ENCODE peak calls at places on chromosome 2, in seven cellular contexts. One of them, this sample, is unnamed.

GRCh38 chr2:10575566-10576300 is 114.0 kb downstream of the NOL10 start:
- DNase-seq in fibroblast of gingiva: peak; percentile 7
- DNase-seq in uterus: no peak
- DNase-seq in HuH-7.5: no peak
- DNase-seq in GM13976: no peak
- DNase-seq in heart left ventricle: no peak
- DNase-seq in right cardiac atrium: no peak
- DNase-seq in this sample: no peak

GRCh38 chr2:21413082-21413481 is 289.3 kb downstream of the TDRD15 start:
- DNase-seq in right cardiac atrium: no peak
- DNase-seq in fibroblast of gingiva: no peak
- DNase-seq in uterus: no peak
- DNase-seq in heart left ventricle: no peak
- DNase-seq in GM13976: no peak
- DNase-seq in HuH-7.5: no peak
- DNase-seq in this sample: no peak

GRCh38 chr2:13921245-13921644 is 711.3 kb upstream of the LRATD1 start:
- DNase-seq in right cardiac atrium: no peak
- DNase-seq in heart left ventricle: no peak
- DNase-seq in GM13976: no peak
- DNase-seq in HuH-7.5: no peak
- DNase-seq in uterus: no peak
- DNase-seq in fibroblast of gingiva: no peak
- DNase-seq in this sample: no peak

GRCh38 chr2:15626126-15626525 is 34.5 kb downstream of the DDX1 start:
- DNase-seq in GM13976: no peak
- DNase-seq in uterus: no peak
- DNase-seq in HuH-7.5: no peak
- DNase-seq in fibroblast of gingiva: no peak
- DNase-seq in right cardiac atrium: no peak
- DNase-seq in heart left ventricle: no peak
- DNase-seq in this sample: no peak

GRCh38 chr2:26629346-26629630 is 11.9 kb downstream of the CIB4 start:
- DNase-seq in HuH-7.5: no peak
- DNase-seq in right cardiac atrium: no peak
- DNase-seq in fibroblast of gingiva: no peak
- DNase-seq in uterus: no peak
- DNase-seq in GM13976: no peak
- DNase-seq in heart left ventricle: no peak
- DNase-seq in this sample: no peak

GRCh38 chr2:44364604-44365003 is 2.9 kb downstream of the CAMKMT start:
- DNase-seq in right cardiac atrium: no peak
- DNase-seq in GM13976: no peak
- DNase-seq in HuH-7.5: no peak
- DNase-seq in fibroblast of gingiva: no peak
- DNase-seq in uterus: no peak
- DNase-seq in heart left ventricle: no peak
- DNase-seq in this sample: no peak

GRCh38 chr2:112765251-112765650 is 842 bp upstream of the CKAP2L start:
- DNase-seq in uterus: no peak
- DNase-seq in fibroblast of gingiva: no peak
- DNase-seq in HuH-7.5: no peak
- DNase-seq in heart left ventricle: no peak
- DNase-seq in right cardiac atrium: no peak
- DNase-seq in GM13976: no peak
- DNase-seq in this sample: no peak

GRCh38 chr2:69688212-69688611 is 44.7 kb upstream of the AAK1 start:
- DNase-seq in HuH-7.5: no peak
- DNase-seq in fibroblast of gingiva: no peak
- DNase-seq in uterus: no peak
- DNase-seq in GM13976: no peak
- DNase-seq in right cardiac atrium: no peak
- DNase-seq in heart left ventricle: no peak
- DNase-seq in this sample: no peak

GRCh38 chr2:135985826-135986393 is 484 bp upstream of the DARS1 start:
- DNase-seq in HuH-7.5: no peak
- DNase-seq in uterus: no peak
- DNase-seq in fibroblast of gingiva: no peak
- DNase-seq in GM13976: peak; percentile 72
- DNase-seq in heart left ventricle: no peak
- DNase-seq in right cardiac atrium: no peak
- DNase-seq in this sample: no peak

GRCh38 chr2:133821107-133821760 is 253.0 kb upstream of the NCKAP5 start:
- DNase-seq in uterus: no peak
- DNase-seq in GM13976: no peak
- DNase-seq in heart left ventricle: no peak
- DNase-seq in HuH-7.5: no peak
- DNase-seq in fibroblast of gingiva: peak; percentile 19
- DNase-seq in right cardiac atrium: no peak
- DNase-seq in this sample: no peak

GRCh38 chr2:178152033-178152432 is 39.8 kb downstream of the RBM45 start:
- DNase-seq in GM13976: no peak
- DNase-seq in fibroblast of gingiva: peak; percentile 68
- DNase-seq in right cardiac atrium: no peak
- DNase-seq in uterus: no peak
- DNase-seq in heart left ventricle: no peak
- DNase-seq in HuH-7.5: peak; percentile 23
- DNase-seq in this sample: no peak

GRCh38 chr2:36329746-36330145 is 25.8 kb upstream of the CRIM1 start:
- DNase-seq in HuH-7.5: no peak
- DNase-seq in right cardiac atrium: no peak
- DNase-seq in heart left ventricle: no peak
- DNase-seq in GM13976: no peak
- DNase-seq in fibroblast of gingiva: peak; percentile 79
- DNase-seq in uterus: no peak
- DNase-seq in this sample: no peak

GRCh38 chr2:10813085-10813748 is 632 bp upstream of the PDIA6 start:
- DNase-seq in GM13976: no peak
- DNase-seq in right cardiac atrium: peak; percentile 47
- DNase-seq in fibroblast of gingiva: no peak
- DNase-seq in HuH-7.5: no peak
- DNase-seq in heart left ventricle: no peak
- DNase-seq in uterus: no peak
- DNase-seq in this sample: no peak

GRCh38 chr2:9174771-9175441 is 31.7 kb upstream of the ASAP2 start:
- DNase-seq in HuH-7.5: no peak
- DNase-seq in uterus: no peak
- DNase-seq in GM13976: no peak
- DNase-seq in right cardiac atrium: peak; percentile 41
- DNase-seq in fibroblast of gingiva: peak; percentile 70
- DNase-seq in heart left ventricle: no peak
- DNase-seq in this sample: no peak

GRCh38 chr2:132632000-132632649 is 37.9 kb downstream of the LYPD1 start:
- DNase-seq in uterus: no peak
- DNase-seq in GM13976: no peak
- DNase-seq in fibroblast of gingiva: peak; percentile 5
- DNase-seq in right cardiac atrium: no peak
- DNase-seq in HuH-7.5: peak; percentile 30
- DNase-seq in heart left ventricle: no peak
- DNase-seq in this sample: no peak

GRCh38 chr2:37454851-37455762 is 110.7 kb downstream of the QPCT start:
- DNase-seq in fibroblast of gingiva: peak; percentile 54
- DNase-seq in GM13976: no peak
- DNase-seq in right cardiac atrium: no peak
- DNase-seq in heart left ventricle: peak; percentile 25
- DNase-seq in uterus: peak; percentile 50
- DNase-seq in HuH-7.5: no peak
- DNase-seq in this sample: no peak

GRCh38 chr2:182946949-182947348 is 80.5 kb upstream of the FRZB start:
- DNase-seq in HuH-7.5: no peak
- DNase-seq in uterus: no peak
- DNase-seq in heart left ventricle: no peak
- DNase-seq in fibroblast of gingiva: no peak
- DNase-seq in GM13976: no peak
- DNase-seq in right cardiac atrium: no peak
- DNase-seq in this sample: no peak

GRCh38 chr2:155766342-155767115 is 566.0 kb downstream of the NR4A2 start:
- DNase-seq in uterus: no peak
- DNase-seq in HuH-7.5: no peak
- DNase-seq in right cardiac atrium: no peak
- DNase-seq in heart left ventricle: no peak
- DNase-seq in GM13976: no peak
- DNase-seq in fibroblast of gingiva: no peak
- DNase-seq in this sample: no peak

GRCh38 chr2:180125245-180125962 is 118.3 kb upstream of the CWC22 start:
- DNase-seq in uterus: peak; percentile 30
- DNase-seq in right cardiac atrium: peak; percentile 82
- DNase-seq in HuH-7.5: peak; percentile 27
- DNase-seq in fibroblast of gingiva: peak; percentile 92
- DNase-seq in GM13976: peak; percentile 26
- DNase-seq in heart left ventricle: peak; percentile 64
- DNase-seq in this sample: peak; percentile 57

GRCh38 chr2:234763051-234763909 is 188.5 kb upstream of the SH3BP4 start:
- DNase-seq in heart left ventricle: no peak
- DNase-seq in HuH-7.5: peak; percentile 17
- DNase-seq in right cardiac atrium: no peak
- DNase-seq in fibroblast of gingiva: no peak
- DNase-seq in GM13976: no peak
- DNase-seq in uterus: no peak
- DNase-seq in this sample: peak; percentile 53

GRCh38 chr2:230650585-230651137 is 62.0 kb upstream of the CAB39 start:
- DNase-seq in HuH-7.5: peak; percentile 43
- DNase-seq in heart left ventricle: no peak
- DNase-seq in right cardiac atrium: no peak
- DNase-seq in fibroblast of gingiva: no peak
- DNase-seq in uterus: no peak
- DNase-seq in GM13976: no peak
- DNase-seq in this sample: no peak

GRCh38 chr2:33645861-33646260 is 46.8 kb upstream of the FAM98A start:
- DNase-seq in GM13976: no peak
- DNase-seq in uterus: no peak
- DNase-seq in heart left ventricle: no peak
- DNase-seq in fibroblast of gingiva: peak; percentile 62
- DNase-seq in right cardiac atrium: no peak
- DNase-seq in HuH-7.5: no peak
- DNase-seq in this sample: no peak

GRCh38 chr2:111667542-111668273 is 216.3 kb downstream of the ANAPC1 start:
- DNase-seq in uterus: peak; percentile 33
- DNase-seq in GM13976: no peak
- DNase-seq in HuH-7.5: no peak
- DNase-seq in fibroblast of gingiva: peak; percentile 76
- DNase-seq in right cardiac atrium: no peak
- DNase-seq in heart left ventricle: peak; percentile 36
- DNase-seq in this sample: no peak

GRCh38 chr2:138395565-138396306 is 105.8 kb upstream of the SPOPL start:
- DNase-seq in HuH-7.5: no peak
- DNase-seq in fibroblast of gingiva: peak; percentile 86
- DNase-seq in uterus: no peak
- DNase-seq in GM13976: no peak
- DNase-seq in heart left ventricle: peak; percentile 33
- DNase-seq in right cardiac atrium: peak; percentile 58
- DNase-seq in this sample: no peak

GRCh38 chr2:16128746-16129610 is 188.6 kb downstream of the MYCN start:
- DNase-seq in HuH-7.5: no peak
- DNase-seq in right cardiac atrium: no peak
- DNase-seq in uterus: no peak
- DNase-seq in GM13976: no peak
- DNase-seq in heart left ventricle: no peak
- DNase-seq in fibroblast of gingiva: no peak
- DNase-seq in this sample: no peak

This sample was measured in aorta.